ENCODE peak calls at places on chromosome 10, in eight cellular contexts. P is GM20000, W is mesothelial cell of epicardium, E is RWPE1, M is body of pancreas, Z is sigmoid colon, K is endothelial cell, O is AG04450. T is an unnamed sample.

GRCh38 chr10:127148066-127148932 is 48.1 kb downstream of the INSYN2A start:
- DNase-seq in Z (no peak), P (no peak), O (peak), K (no peak), E (peak), W (no peak), M (no peak), T (no peak)

GRCh38 chr10:130967161-130967560 is 344.4 kb downstream of the TCERG1L start:
- DNase-seq in P (no peak), Z (no peak), E (no peak), M (no peak), K (no peak), W (no peak), O (no peak), T (no peak)

GRCh38 chr10:1824928-1825327 is 87.6 kb upstream of the ADARB2 start:
- DNase-seq in W (no peak), K (no peak), P (no peak), Z (no peak), M (no peak), O (no peak), E (no peak), T (no peak)

GRCh38 chr10:49200859-49201258 is 12.7 kb upstream of the TMEM273 start:
- DNase-seq in Z (no peak), M (no peak), K (no peak), E (no peak), O (no peak), P (no peak), W (no peak), T (no peak)

GRCh38 chr10:102629661-102630614 is 14.3 kb upstream of the TRIM8 start:
- DNase-seq in E (peak), W (no peak), O (peak), P (no peak), Z (peak), M (no peak), K (peak), T (no peak)

GRCh38 chr10:88113657-88114272 is 250.3 kb downstream of the PTEN start:
- DNase-seq in P (no peak), E (no peak), O (no peak), Z (no peak), K (no peak), M (no peak), W (no peak), T (no peak)

GRCh38 chr10:123526356-123527079 is 139.6 kb upstream of the GPR26 start:
- DNase-seq in E (no peak), K (no peak), O (no peak), W (no peak), P (no peak), M (no peak), Z (no peak), T (peak)

GRCh38 chr10:44674536-44674935 is 236.6 kb upstream of the TMEM72 start:
- DNase-seq in M (no peak), E (no peak), K (no peak), Z (no peak), P (no peak), W (no peak), O (no peak), T (no peak)

GRCh38 chr10:25552283-25552919 is 377.6 kb downstream of the GPR158 start:
- DNase-seq in P (no peak), W (no peak), O (no peak), Z (no peak), K (no peak), M (no peak), E (no peak), T (no peak)

GRCh38 chr10:97882142-97883091 is 32.8 kb downstream of the GOLGA7B start:
- DNase-seq in W (no peak), P (no peak), M (peak), Z (no peak), K (no peak), O (no peak), E (peak), T (no peak)

GRCh38 chr10:131131726-131132561 is 179.6 kb downstream of the TCERG1L start:
- DNase-seq in P (no peak), E (no peak), M (no peak), W (no peak), Z (no peak), O (no peak), K (no peak), T (no peak)

GRCh38 chr10:131974034-131974817 is 7.5 kb downstream of the BNIP3 start:
- DNase-seq in E (no peak), P (no peak), M (no peak), O (no peak), K (no peak), Z (no peak), W (no peak), T (no peak)

GRCh38 chr10:110698340-110698739 is 54.2 kb downstream of the RBM20 start:
- DNase-seq in W (no peak), Z (no peak), E (no peak), P (no peak), K (no peak), O (no peak), M (no peak), T (no peak)

GRCh38 chr10:131213651-131214505 is 97.6 kb downstream of the TCERG1L start:
- DNase-seq in K (no peak), Z (no peak), E (no peak), M (peak), W (peak), P (no peak), O (no peak), T (no peak)

GRCh38 chr10:89063465-89063864 is 72.9 kb downstream of the FAS start:
- DNase-seq in Z (no peak), K (no peak), P (no peak), M (no peak), E (no peak), O (no peak), W (no peak), T (no peak)

GRCh38 chr10:122113161-122113944 is 124.4 kb downstream of the TACC2 start:
- DNase-seq in W (peak), P (peak), Z (peak), O (peak), M (peak), E (peak), K (peak), T (peak)
- TF ChIP-seq CTCF in W (peak), P (no peak), Z (peak), O (peak), M (peak), E (peak), K (peak), T (no peak)

DNA sequence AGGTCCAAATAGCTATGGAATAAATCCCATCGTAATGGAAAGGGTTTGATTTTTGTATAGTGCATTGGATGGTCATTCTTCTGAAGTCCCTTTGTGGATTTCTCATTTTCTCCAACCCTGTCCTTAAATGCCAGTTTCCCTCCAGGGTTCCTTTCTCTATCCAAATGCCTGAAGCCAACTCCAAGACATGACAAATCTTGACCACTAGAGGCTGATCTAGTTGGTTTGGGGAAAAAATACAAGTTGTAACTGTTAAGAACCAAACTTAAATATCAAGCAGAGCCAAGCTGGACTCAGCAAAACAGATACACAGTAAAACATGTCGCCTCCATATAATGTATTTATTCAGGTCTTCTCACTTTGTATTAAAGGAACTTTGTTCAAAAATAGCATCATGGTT is 28.7 kb downstream of the FRMD4A start:
- DNase-seq in E (peak), K (no peak), P (no peak), O (peak), Z (no peak), M (no peak), W (no peak), T (no peak)
- TF ChIP-seq CTCF in E (no peak), K (peak), P (no peak), O (peak), Z (no peak), M (peak), W (no peak), T (no peak)

DNA sequence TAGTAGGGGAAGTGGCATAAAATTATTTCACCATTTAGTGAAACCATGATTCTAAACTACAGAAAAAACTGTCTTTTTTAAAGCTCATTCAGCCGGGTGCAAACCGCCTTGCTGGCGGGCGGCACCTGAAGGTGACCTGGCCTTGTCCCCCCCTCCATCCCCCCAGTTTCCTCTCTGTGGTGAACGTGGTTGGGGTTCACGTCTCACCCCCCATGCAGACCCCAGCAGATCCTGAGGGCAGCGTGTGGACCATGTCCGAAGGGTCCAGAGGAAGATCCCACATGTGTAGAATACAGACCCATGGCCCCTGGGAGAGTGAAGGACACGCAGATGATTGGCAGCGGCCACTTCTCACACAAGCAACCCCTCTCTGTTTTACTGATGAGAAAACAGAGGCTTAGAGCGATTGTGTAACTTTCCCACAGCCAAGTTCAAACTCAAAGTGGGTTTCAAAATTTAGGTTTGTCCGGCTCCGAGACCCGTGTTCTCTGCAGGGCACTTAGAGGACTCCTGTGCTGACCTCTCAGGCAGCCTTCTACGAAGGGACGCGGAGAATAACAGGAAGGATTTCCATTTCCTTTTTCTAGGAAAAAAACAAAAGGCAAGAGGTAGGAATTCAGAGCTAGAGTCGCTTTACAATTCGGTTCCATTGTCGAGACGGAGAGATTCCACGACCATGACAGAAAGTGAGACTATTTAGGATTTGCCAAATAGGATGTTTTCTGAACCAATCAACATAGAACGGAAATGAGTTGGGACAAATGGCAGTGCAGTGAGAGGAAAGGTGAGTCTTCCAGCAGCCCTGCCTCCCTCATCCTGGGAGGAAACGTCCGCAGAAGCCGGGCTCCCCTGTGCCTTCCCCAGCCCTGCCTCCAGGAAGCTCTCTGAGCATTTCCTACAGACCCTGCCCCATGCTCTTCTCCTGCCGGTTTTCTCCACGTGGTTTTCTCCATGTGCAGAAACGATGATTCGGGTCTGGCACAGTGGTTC is 67.6 kb upstream of the PITRM1 start:
- DNase-seq in O (no peak), W (no peak), P (no peak), M (no peak), K (peak), Z (no peak), E (no peak), T (no peak)
- TF ChIP-seq CTCF in O (no peak), W (peak), P (no peak), M (no peak), K (peak), Z (no peak), E (peak), T (no peak)

GRCh38 chr10:35097510-35097909 is 7.4 kb upstream of the CUL2 start:
- DNase-seq in M (no peak), W (no peak), O (no peak), E (no peak), Z (no peak), P (no peak), K (no peak), T (no peak)
- TF ChIP-seq CTCF in M (no peak), W (no peak), O (no peak), E (no peak), Z (no peak), P (no peak), K (no peak), T (no peak)

GRCh38 chr10:70344144-70344543 is 38.3 kb downstream of the LRRC20 start:
- DNase-seq in K (no peak), P (no peak), M (no peak), E (no peak), O (no peak), Z (no peak), W (no peak), T (no peak)

GRCh38 chr10:70347321-70347720 is 35.1 kb downstream of the LRRC20 start:
- DNase-seq in K (no peak), M (no peak), P (no peak), Z (peak), O (no peak), W (no peak), E (no peak), T (no peak)

GRCh38 chr10:70346155-70346554 is 36.3 kb downstream of the LRRC20 start:
- DNase-seq in W (no peak), P (no peak), E (no peak), M (no peak), K (no peak), O (no peak), Z (no peak), T (no peak)

GRCh38 chr10:70350501-70350900 is 31.9 kb downstream of the LRRC20 start:
- DNase-seq in K (no peak), P (no peak), E (no peak), M (no peak), O (no peak), Z (peak), W (no peak), T (no peak)

DNA sequence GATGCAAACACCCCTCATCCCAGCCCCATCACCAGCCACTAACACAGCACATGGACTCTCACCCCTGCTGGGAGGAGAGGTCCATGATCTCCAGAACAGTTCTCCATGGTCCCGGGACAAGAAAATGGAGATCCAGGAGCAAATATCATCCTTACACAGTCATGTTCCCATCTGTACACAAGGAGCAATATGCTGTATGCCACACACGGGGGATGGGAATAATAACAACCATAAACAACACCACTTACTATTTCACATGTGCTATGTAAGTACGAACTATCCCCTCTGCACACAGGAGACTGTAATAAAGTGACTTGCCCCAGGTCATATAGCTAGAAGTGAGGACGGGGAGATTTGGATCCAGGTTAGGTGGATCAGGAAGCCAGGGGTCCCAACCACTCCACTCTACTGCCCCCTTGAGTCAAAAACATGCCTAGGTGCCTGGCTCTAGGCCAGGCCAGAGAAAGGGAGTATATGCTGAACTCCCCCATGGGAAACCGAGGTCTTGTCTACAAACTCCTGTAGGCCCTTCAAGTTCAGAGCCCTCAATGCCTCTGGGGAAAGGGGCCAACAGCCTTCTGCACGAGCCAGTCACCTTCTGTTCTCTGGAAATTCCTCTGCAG is 34.1 kb downstream of the LRRC20 start:
- DNase-seq in P (no peak), O (no peak), E (peak), M (peak), K (peak), W (no peak), Z (peak), T (peak)
- TF ChIP-seq CTCF in P (peak), O (peak), E (no peak), M (peak), K (peak), W (no peak), Z (peak), T (peak)

GRCh38 chr10:105545101-105545500 is 904.0 kb downstream of the SORCS3 start:
- DNase-seq in O (no peak), P (no peak), M (no peak), Z (no peak), E (no peak), W (no peak), K (no peak), T (no peak)

GRCh38 chr10:105549731-105550130 is 908.6 kb downstream of the SORCS3 start:
- DNase-seq in P (no peak), E (no peak), K (no peak), W (no peak), O (no peak), Z (no peak), M (no peak), T (no peak)
- TF ChIP-seq CTCF in P (no peak), E (no peak), K (no peak), W (no peak), O (no peak), Z (no peak), M (no peak), T (no peak)

GRCh38 chr10:68901106-68901927 is at the start of gene DDX50:
- DNase-seq in O (peak), M (peak), K (peak), E (peak), Z (peak), W (peak), P (peak), T (peak)

GRCh38 chr10:68900427-68901105 is 549 bp upstream of the DDX50 start:
- DNase-seq in Z (no peak), M (no peak), K (no peak), E (peak), W (no peak), P (no peak), O (peak), T (no peak)

GRCh38 chr10:68899186-68899745 is 1.8 kb upstream of the DDX50 start:
- DNase-seq in E (no peak), K (no peak), W (no peak), O (no peak), M (no peak), P (no peak), Z (no peak), T (no peak)

GRCh38 chr10:68895041-68895440 is 6.1 kb upstream of the DDX50 start:
- DNase-seq in K (no peak), Z (no peak), O (no peak), P (no peak), E (no peak), W (no peak), M (no peak), T (no peak)

GRCh38 chr10:68897336-68897741 is 3.8 kb upstream of the DDX50 start:
- DNase-seq in Z (no peak), M (peak), W (no peak), P (peak), O (peak), E (peak), K (peak), T (peak)
- TF ChIP-seq CTCF in Z (peak), M (peak), W (no peak), P (peak), O (peak), E (peak), K (no peak), T (peak)

GRCh38 chr10:133030126-133030525 is 57.6 kb upstream of the ADGRA1 start:
- DNase-seq in Z (no peak), O (no peak), P (no peak), M (no peak), W (no peak), E (no peak), K (no peak), T (no peak)

GRCh38 chr10:133028158-133028557 is 59.6 kb upstream of the ADGRA1 start:
- DNase-seq in O (no peak), W (no peak), P (no peak), E (no peak), K (no peak), Z (no peak), M (no peak), T (no peak)

GRCh38 chr10:133027480-133027879 is 60.2 kb upstream of the ADGRA1 start:
- DNase-seq in O (no peak), W (no peak), Z (no peak), P (no peak), K (no peak), M (no peak), E (no peak), T (no peak)

GRCh38 chr10:133030791-133031190 is 56.9 kb upstream of the ADGRA1 start:
- DNase-seq in M (no peak), E (no peak), Z (no peak), P (no peak), O (no peak), K (no peak), W (no peak), T (no peak)

DNA sequence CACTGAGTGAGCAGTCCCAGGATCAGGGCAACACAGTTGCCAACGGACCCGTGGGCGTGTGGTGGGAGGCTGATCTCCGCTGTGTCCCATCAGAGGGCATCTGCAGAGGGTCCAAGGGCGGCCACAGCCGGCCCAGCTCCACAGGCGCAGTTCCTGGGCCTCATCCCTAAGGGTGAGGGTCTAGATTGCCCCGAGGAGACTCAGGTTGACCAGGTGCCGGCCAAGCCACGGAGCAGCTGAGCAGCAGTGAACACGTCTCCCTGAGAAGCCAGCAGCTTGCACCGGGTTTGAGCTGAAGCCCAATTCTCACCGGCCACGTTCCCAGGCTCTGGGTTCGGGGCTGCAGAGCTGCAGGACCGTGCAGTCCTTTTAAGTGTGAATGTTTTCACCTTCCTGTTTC is 58.8 kb upstream of the ADGRA1 start:
- DNase-seq in O (no peak), P (no peak), M (no peak), Z (no peak), W (no peak), E (no peak), K (no peak), T (no peak)
- TF ChIP-seq CTCF in O (no peak), P (no peak), M (no peak), Z (no peak), W (no peak), E (no peak), K (no peak), T (no peak)

DNA sequence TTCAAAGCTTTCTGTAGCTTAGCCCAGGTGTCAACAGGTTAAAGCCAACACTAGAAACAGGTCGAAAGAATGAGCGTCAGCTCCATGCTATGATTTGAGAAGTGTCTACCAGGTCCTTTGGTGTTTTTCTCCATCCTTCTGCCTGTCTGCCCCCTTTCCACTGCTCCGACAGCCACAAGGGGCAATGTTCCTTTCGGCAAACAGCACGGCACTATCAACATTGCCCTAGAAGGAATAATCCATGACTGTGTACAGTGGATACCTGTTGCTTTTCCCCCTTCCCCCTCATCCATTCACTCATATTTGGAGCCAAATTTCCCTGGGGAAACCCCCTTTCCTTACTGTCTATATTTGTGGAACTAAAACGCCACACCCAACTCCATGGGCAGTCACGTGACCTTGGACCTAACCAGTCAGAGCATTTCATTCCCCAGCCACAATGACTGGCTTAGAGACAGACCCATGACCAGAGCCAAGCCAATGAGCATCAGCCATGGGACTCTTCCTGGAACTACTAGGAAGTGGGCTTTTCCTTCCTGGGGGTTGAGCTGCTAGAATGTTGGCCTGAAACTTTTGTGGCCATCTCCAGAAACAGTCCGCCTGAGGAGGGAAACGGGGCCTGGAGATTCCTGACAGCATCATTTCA is 51.5 kb downstream of the AFAP1L2 start:
- DNase-seq in M (no peak), K (no peak), E (no peak), Z (no peak), W (no peak), P (no peak), O (no peak), T (no peak)
- TF ChIP-seq CTCF in M (no peak), K (no peak), E (no peak), Z (no peak), W (no peak), P (no peak), O (no peak), T (no peak)

T was measured in GM13976.